ENCODE peak calls at places on chromosomes 3 and 15, in eight cellular contexts. One of them, this sample, is unnamed.

GRCh38 chr3:181384970-181385369 is 326.8 kb upstream of the SOX2 start:
- DNase-seq in epithelial cell of esophagus: peak; percentile 58
- DNase-seq in neural crest cell: no peak
- DNase-seq in AG10803: no peak
- DNase-seq in heart left ventricle: no peak
- DNase-seq in hepatocyte: no peak
- DNase-seq in fibroblast of pulmonary artery: no peak
- DNase-seq in uterus: no peak
- DNase-seq in this sample: no peak

GRCh38 chr3:56556908-56557814 is at the start of gene CCDC66:
- DNase-seq in epithelial cell of esophagus: peak; percentile 95
- DNase-seq in neural crest cell: peak; percentile 83
- DNase-seq in AG10803: peak; percentile 93
- DNase-seq in heart left ventricle: peak; percentile 96
- DNase-seq in hepatocyte: peak; percentile 95
- DNase-seq in fibroblast of pulmonary artery: peak; percentile 95
- DNase-seq in uterus: peak; percentile 94
- DNase-seq in this sample: peak; percentile 90

GRCh38 chr3:126127904-126128303 is 44.0 kb upstream of the SLC41A3 start:
- DNase-seq in epithelial cell of esophagus: no peak
- DNase-seq in neural crest cell: no peak
- DNase-seq in AG10803: no peak
- DNase-seq in heart left ventricle: no peak
- DNase-seq in hepatocyte: no peak
- DNase-seq in fibroblast of pulmonary artery: no peak
- DNase-seq in uterus: peak; percentile 3
- DNase-seq in this sample: no peak

GRCh38 chr3:65356331-65357286 is 668.8 kb upstream of the ADAMTS9 start:
- DNase-seq in epithelial cell of esophagus: no peak
- DNase-seq in neural crest cell: no peak
- DNase-seq in AG10803: peak; percentile 10
- DNase-seq in heart left ventricle: no peak
- DNase-seq in hepatocyte: peak; percentile 23
- DNase-seq in fibroblast of pulmonary artery: no peak
- DNase-seq in uterus: no peak
- DNase-seq in this sample: peak; percentile 48

GRCh38 chr3:187520027-187520945 is 149.9 kb downstream of the SST start:
- DNase-seq in epithelial cell of esophagus: no peak
- DNase-seq in neural crest cell: no peak
- DNase-seq in AG10803: peak; percentile 70
- DNase-seq in heart left ventricle: peak; percentile 51
- DNase-seq in hepatocyte: peak; percentile 9
- DNase-seq in fibroblast of pulmonary artery: no peak
- DNase-seq in uterus: peak; percentile 29
- DNase-seq in this sample: no peak

GRCh38 chr3:34285465-34286188 is 487.2 kb downstream of the PDCD6IP start:
- DNase-seq in epithelial cell of esophagus: no peak
- DNase-seq in neural crest cell: no peak
- DNase-seq in AG10803: no peak
- DNase-seq in heart left ventricle: no peak
- DNase-seq in hepatocyte: no peak
- DNase-seq in fibroblast of pulmonary artery: no peak
- DNase-seq in uterus: no peak
- DNase-seq in this sample: no peak

GRCh38 chr3:159045279-159045678 is 243.4 kb downstream of the MFSD1 start:
- DNase-seq in epithelial cell of esophagus: no peak
- DNase-seq in neural crest cell: no peak
- DNase-seq in AG10803: no peak
- DNase-seq in heart left ventricle: no peak
- DNase-seq in hepatocyte: no peak
- DNase-seq in fibroblast of pulmonary artery: no peak
- DNase-seq in uterus: no peak
- DNase-seq in this sample: no peak

GRCh38 chr15:79682851-79683288 is 213.9 kb downstream of the MTHFS start:
- DNase-seq in epithelial cell of esophagus: peak; percentile 55
- DNase-seq in neural crest cell: no peak
- DNase-seq in AG10803: peak; percentile 73
- DNase-seq in heart left ventricle: no peak
- DNase-seq in hepatocyte: no peak
- DNase-seq in fibroblast of pulmonary artery: peak; percentile 61
- DNase-seq in uterus: no peak
- DNase-seq in this sample: no peak

GRCh38 chr3:66469220-66469640 is 31.6 kb downstream of the LRIG1 start:
- DNase-seq in epithelial cell of esophagus: no peak
- DNase-seq in neural crest cell: no peak
- DNase-seq in AG10803: no peak
- DNase-seq in heart left ventricle: no peak
- DNase-seq in hepatocyte: no peak
- DNase-seq in fibroblast of pulmonary artery: no peak
- DNase-seq in uterus: no peak
- DNase-seq in this sample: no peak

GRCh38 chr3:66472313-66473134 is 28.3 kb downstream of the LRIG1 start:
- DNase-seq in epithelial cell of esophagus: peak; percentile 95
- DNase-seq in neural crest cell: no peak
- DNase-seq in AG10803: peak; percentile 64
- DNase-seq in heart left ventricle: no peak
- DNase-seq in hepatocyte: peak; percentile 48
- DNase-seq in fibroblast of pulmonary artery: peak; percentile 75
- DNase-seq in uterus: no peak
- DNase-seq in this sample: no peak

GRCh38 chr3:66468016-66468735 is 32.6 kb downstream of the LRIG1 start:
- DNase-seq in epithelial cell of esophagus: peak; percentile 46
- DNase-seq in neural crest cell: no peak
- DNase-seq in AG10803: peak; percentile 89
- DNase-seq in heart left ventricle: no peak
- DNase-seq in hepatocyte: no peak
- DNase-seq in fibroblast of pulmonary artery: peak; percentile 47
- DNase-seq in uterus: no peak
- DNase-seq in this sample: no peak

GRCh38 chr3:66470956-66471686 is 29.7 kb downstream of the LRIG1 start:
- DNase-seq in epithelial cell of esophagus: no peak
- DNase-seq in neural crest cell: no peak
- DNase-seq in AG10803: no peak
- DNase-seq in heart left ventricle: no peak
- DNase-seq in hepatocyte: no peak
- DNase-seq in fibroblast of pulmonary artery: no peak
- DNase-seq in uterus: no peak
- DNase-seq in this sample: no peak

DNA sequence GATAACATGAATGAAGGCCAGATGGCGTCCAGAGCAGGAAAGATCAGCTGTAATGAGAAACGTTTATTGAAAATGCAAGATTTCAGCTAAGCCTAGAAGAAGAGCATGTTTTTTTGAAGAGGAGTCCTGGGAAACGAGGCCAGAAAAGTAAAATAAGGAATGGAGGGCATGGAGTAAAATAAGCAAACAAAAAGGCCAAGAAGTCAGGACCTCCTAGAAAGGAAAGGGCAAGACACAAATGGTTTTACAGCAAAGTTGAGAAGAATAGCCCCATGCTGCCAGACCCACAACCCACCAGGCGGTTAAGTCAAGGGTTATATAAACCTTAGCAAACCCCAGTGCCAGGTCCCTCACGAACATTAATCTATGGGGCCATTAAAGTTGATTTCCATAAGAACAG is 30.5 kb downstream of the LRIG1 start:
- DNase-seq in epithelial cell of esophagus: no peak
- DNase-seq in neural crest cell: no peak
- DNase-seq in AG10803: no peak
- DNase-seq in heart left ventricle: no peak
- DNase-seq in hepatocyte: no peak
- DNase-seq in fibroblast of pulmonary artery: no peak
- DNase-seq in uterus: no peak
- DNase-seq in this sample: no peak
- TF ChIP-seq CTCF in epithelial cell of esophagus: no peak
- TF ChIP-seq CTCF in neural crest cell: no peak
- TF ChIP-seq CTCF in AG10803: no peak
- TF ChIP-seq CTCF in heart left ventricle: no peak
- TF ChIP-seq CTCF in hepatocyte: no peak
- TF ChIP-seq CTCF in fibroblast of pulmonary artery: no peak
- TF ChIP-seq CTCF in uterus: no peak
- TF ChIP-seq CTCF in this sample: no peak

GRCh38 chr15:96355561-96356129 is 25.1 kb downstream of the NR2F2 start:
- DNase-seq in epithelial cell of esophagus: no peak
- DNase-seq in neural crest cell: no peak
- DNase-seq in AG10803: no peak
- DNase-seq in heart left ventricle: no peak
- DNase-seq in hepatocyte: no peak
- DNase-seq in fibroblast of pulmonary artery: no peak
- DNase-seq in uterus: no peak
- DNase-seq in this sample: no peak

GRCh38 chr15:96353378-96353930 is 23.0 kb downstream of the NR2F2 start:
- DNase-seq in epithelial cell of esophagus: no peak
- DNase-seq in neural crest cell: no peak
- DNase-seq in AG10803: no peak
- DNase-seq in heart left ventricle: no peak
- DNase-seq in hepatocyte: no peak
- DNase-seq in fibroblast of pulmonary artery: no peak
- DNase-seq in uterus: no peak
- DNase-seq in this sample: no peak

GRCh38 chr15:96354731-96355560 is 24.4 kb downstream of the NR2F2 start:
- DNase-seq in epithelial cell of esophagus: peak; percentile 87
- DNase-seq in neural crest cell: no peak
- DNase-seq in AG10803: peak; percentile 86
- DNase-seq in heart left ventricle: no peak
- DNase-seq in hepatocyte: peak; percentile 57
- DNase-seq in fibroblast of pulmonary artery: peak; percentile 89
- DNase-seq in uterus: peak; percentile 60
- DNase-seq in this sample: no peak

GRCh38 chr15:96352594-96353377 is 22.3 kb downstream of the NR2F2 start:
- DNase-seq in epithelial cell of esophagus: peak; percentile 60
- DNase-seq in neural crest cell: no peak
- DNase-seq in AG10803: no peak
- DNase-seq in heart left ventricle: no peak
- DNase-seq in hepatocyte: no peak
- DNase-seq in fibroblast of pulmonary artery: peak; percentile 46
- DNase-seq in uterus: no peak
- DNase-seq in this sample: no peak

DNA sequence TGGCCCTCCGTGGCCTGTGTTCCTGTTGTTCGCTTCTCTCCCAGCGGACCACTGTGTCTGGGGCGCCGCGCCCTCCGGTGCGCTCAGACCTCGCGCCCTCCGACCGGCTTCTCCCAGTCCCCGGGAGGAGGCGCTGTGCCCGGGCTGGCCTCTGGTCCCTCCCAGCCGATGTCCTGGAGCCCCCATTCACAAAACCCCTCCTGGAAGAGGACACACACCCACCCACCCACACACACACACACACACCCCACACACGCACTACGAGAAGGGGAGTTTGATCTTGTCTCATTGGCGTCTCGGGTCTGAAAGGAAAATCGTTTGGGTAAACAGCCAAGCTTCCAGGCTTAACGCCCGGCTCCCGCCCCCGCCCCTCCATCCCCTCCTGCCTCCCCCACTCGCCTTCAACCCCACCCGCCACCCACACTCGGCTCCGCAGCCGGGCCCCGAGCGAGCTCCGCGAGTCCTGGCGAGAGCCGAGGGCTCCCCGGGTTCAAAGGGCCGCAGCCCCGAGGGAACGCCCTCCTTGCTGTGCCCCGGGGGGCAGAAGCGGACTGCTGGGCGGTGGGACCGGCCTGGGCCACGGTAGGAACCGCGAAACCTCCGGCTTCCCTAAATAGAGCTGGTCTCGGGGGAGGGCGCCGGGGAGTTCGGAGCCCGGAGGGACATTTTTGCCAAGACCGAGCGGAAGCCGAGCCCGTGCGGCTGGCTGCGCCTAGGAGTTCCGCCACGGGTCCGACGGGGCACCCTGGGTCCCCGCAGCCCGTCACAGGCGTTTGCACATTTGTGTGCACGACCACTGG is 23.6 kb downstream of the NR2F2 start:
- DNase-seq in epithelial cell of esophagus: peak; percentile 50
- DNase-seq in neural crest cell: peak; percentile 75
- DNase-seq in AG10803: no peak
- DNase-seq in heart left ventricle: peak; percentile 63
- DNase-seq in hepatocyte: peak; percentile 61
- DNase-seq in fibroblast of pulmonary artery: peak; percentile 75
- DNase-seq in uterus: peak; percentile 85
- DNase-seq in this sample: peak; percentile 72
- TF ChIP-seq CTCF in epithelial cell of esophagus: peak; percentile 65
- TF ChIP-seq CTCF in neural crest cell: peak; percentile 62
- TF ChIP-seq CTCF in AG10803: peak; percentile 49
- TF ChIP-seq CTCF in heart left ventricle: peak; percentile 39
- TF ChIP-seq CTCF in hepatocyte: peak; percentile 62
- TF ChIP-seq CTCF in fibroblast of pulmonary artery: peak; percentile 70
- TF ChIP-seq CTCF in uterus: peak; percentile 80
- TF ChIP-seq CTCF in this sample: peak; percentile 52

DNA sequence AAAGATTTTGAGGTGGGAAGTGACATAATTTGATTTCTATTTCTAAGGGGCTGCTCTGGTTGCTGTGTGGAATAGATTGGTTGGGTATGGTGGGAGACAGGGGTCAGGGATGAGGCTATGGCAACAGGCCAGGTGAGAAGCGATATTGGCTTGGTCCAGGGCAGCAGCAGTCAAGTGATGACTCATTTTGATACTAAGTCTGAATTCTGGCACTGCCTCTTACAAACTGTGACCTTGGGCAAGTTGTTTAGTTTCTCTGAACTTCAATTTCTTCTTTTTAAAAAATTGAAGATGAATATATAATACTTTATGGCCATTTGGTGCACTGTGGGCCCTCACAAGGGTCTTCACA is 40.4 kb upstream of the CLSTN2 start:
- DNase-seq in epithelial cell of esophagus: no peak
- DNase-seq in neural crest cell: no peak
- DNase-seq in AG10803: no peak
- DNase-seq in heart left ventricle: peak; percentile 16
- DNase-seq in hepatocyte: no peak
- DNase-seq in fibroblast of pulmonary artery: no peak
- DNase-seq in uterus: peak; percentile 26
- DNase-seq in this sample: no peak
- TF ChIP-seq CTCF in epithelial cell of esophagus: no peak
- TF ChIP-seq CTCF in neural crest cell: no peak
- TF ChIP-seq CTCF in AG10803: no peak
- TF ChIP-seq CTCF in heart left ventricle: no peak
- TF ChIP-seq CTCF in hepatocyte: no peak
- TF ChIP-seq CTCF in fibroblast of pulmonary artery: no peak
- TF ChIP-seq CTCF in uterus: no peak
- TF ChIP-seq CTCF in this sample: no peak

GRCh38 chr3:194624956-194625355 is 8.3 kb downstream of the TMEM44 start:
- DNase-seq in epithelial cell of esophagus: no peak
- DNase-seq in neural crest cell: no peak
- DNase-seq in AG10803: no peak
- DNase-seq in heart left ventricle: no peak
- DNase-seq in hepatocyte: no peak
- DNase-seq in fibroblast of pulmonary artery: no peak
- DNase-seq in uterus: no peak
- DNase-seq in this sample: no peak

GRCh38 chr3:194622621-194623360 is 10.4 kb downstream of the TMEM44 start:
- DNase-seq in epithelial cell of esophagus: no peak
- DNase-seq in neural crest cell: no peak
- DNase-seq in AG10803: no peak
- DNase-seq in heart left ventricle: no peak
- DNase-seq in hepatocyte: no peak
- DNase-seq in fibroblast of pulmonary artery: no peak
- DNase-seq in uterus: no peak
- DNase-seq in this sample: no peak

GRCh38 chr3:194621947-194622346 is 11.3 kb downstream of the TMEM44 start:
- DNase-seq in epithelial cell of esophagus: no peak
- DNase-seq in neural crest cell: no peak
- DNase-seq in AG10803: no peak
- DNase-seq in heart left ventricle: no peak
- DNase-seq in hepatocyte: no peak
- DNase-seq in fibroblast of pulmonary artery: no peak
- DNase-seq in uterus: no peak
- DNase-seq in this sample: no peak

GRCh38 chr3:194620192-194620591 is 13.0 kb downstream of the TMEM44 start:
- DNase-seq in epithelial cell of esophagus: no peak
- DNase-seq in neural crest cell: no peak
- DNase-seq in AG10803: no peak
- DNase-seq in heart left ventricle: no peak
- DNase-seq in hepatocyte: no peak
- DNase-seq in fibroblast of pulmonary artery: no peak
- DNase-seq in uterus: no peak
- DNase-seq in this sample: no peak

GRCh38 chr3:194623449-194624290 is 9.5 kb downstream of the TMEM44 start:
- DNase-seq in epithelial cell of esophagus: no peak
- DNase-seq in neural crest cell: no peak
- DNase-seq in AG10803: no peak
- DNase-seq in heart left ventricle: no peak
- DNase-seq in hepatocyte: no peak
- DNase-seq in fibroblast of pulmonary artery: no peak
- DNase-seq in uterus: no peak
- DNase-seq in this sample: no peak
- TF ChIP-seq CTCF in epithelial cell of esophagus: no peak
- TF ChIP-seq CTCF in neural crest cell: no peak
- TF ChIP-seq CTCF in AG10803: no peak
- TF ChIP-seq CTCF in heart left ventricle: no peak
- TF ChIP-seq CTCF in hepatocyte: no peak
- TF ChIP-seq CTCF in fibroblast of pulmonary artery: no peak
- TF ChIP-seq CTCF in uterus: no peak
- TF ChIP-seq CTCF in this sample: peak; percentile 21

This sample was measured in endothelial cell.